ENCODE peak calls at places on chromosomes 5 and 9, in five cellular contexts. O is neural crest cell, D is HFF-Myc, X is esophagus squamous epithelium, K is GM20000. Q is an unnamed sample.

GRCh38 chr5:71924980-71925379 is 182.3 kb upstream of the MAP1B start:
- DNase-seq in K (no peak), O (no peak), X (no peak), D (no peak), Q (no peak)

GRCh38 chr5:13941468-13941867 is 3.0 kb downstream of the DNAH5 start:
- DNase-seq in K (no peak), X (no peak), D (no peak), O (no peak), Q (no peak)

GRCh38 chr9:129509508-129509907 is 111.4 kb downstream of the C9orf50 start:
- DNase-seq in X (no peak), K (no peak), D (peak; percentile 87), O (no peak), Q (peak; percentile 5)

GRCh38 chr9:131403493-131403773 is 9.5 kb downstream of the PRRC2B start:
- DNase-seq in K (no peak), X (no peak), D (no peak), O (no peak), Q (no peak)

GRCh38 chr9:136728548-136729123 is 14.1 kb downstream of the LCN10 start:
- DNase-seq in O (no peak), X (no peak), D (no peak), K (peak; percentile 64), Q (no peak)

GRCh38 chr9:89422151-89422918 is 75.6 kb downstream of the SEMA4D start:
- DNase-seq in O (no peak), D (no peak), X (no peak), K (no peak), Q (no peak)

GRCh38 chr5:140882591-140882899 is 621 bp downstream of the PCDHA13 start:
- DNase-seq in D (no peak), O (no peak), X (no peak), K (no peak), Q (no peak)

GRCh38 chr9:125323615-125324014 is 62.0 kb downstream of the GAPVD1 start:
- DNase-seq in X (no peak), K (no peak), D (no peak), O (no peak), Q (no peak)

GRCh38 chr9:134660407-134660806 is 18.8 kb downstream of the COL5A1 start:
- DNase-seq in X (no peak), D (no peak), O (no peak), K (no peak), Q (no peak)
- TF ChIP-seq CTCF in X (peak; percentile 18), D (peak; percentile 75), O (peak; percentile 66), K (no peak), Q (peak; percentile 80)

DNA sequence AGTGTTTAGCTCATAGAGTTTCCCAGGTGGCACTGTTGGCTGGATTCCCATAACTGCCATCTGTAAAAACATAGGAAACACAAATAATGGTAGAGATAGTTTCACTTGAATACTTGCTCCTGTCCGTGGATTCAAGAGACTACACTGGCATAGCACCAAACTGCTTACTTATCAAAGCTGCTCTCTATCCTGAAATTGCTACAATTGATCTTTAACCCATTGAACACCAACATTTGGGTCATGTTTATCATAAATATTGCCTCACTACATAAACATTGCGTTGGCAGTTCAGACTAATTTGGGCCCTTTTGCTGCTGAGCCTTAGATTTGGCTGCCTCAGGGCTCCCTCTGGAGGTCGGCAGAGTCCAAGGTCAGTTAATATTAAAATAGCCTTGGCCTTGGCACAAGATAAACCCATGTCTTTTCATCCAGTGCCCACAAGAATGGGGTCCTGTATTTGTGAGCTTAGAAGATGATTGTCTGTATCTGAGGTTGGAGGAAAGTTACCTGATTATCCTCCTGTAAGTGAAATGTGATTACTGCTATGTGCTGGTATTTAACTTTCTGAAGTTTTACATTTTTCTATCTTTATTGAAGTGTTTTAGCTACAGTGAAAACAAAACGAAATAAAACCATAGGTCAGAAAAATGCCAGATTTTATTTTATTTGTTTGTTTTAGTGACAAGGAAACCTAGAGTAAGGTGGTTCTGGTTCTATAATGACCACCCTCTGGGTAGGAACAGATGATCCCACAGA is 4.0 kb upstream of the RANBP3L start:
- DNase-seq in K (peak; percentile 27), D (no peak), O (peak; percentile 22), X (no peak), Q (no peak)
- TF ChIP-seq CTCF in K (peak; percentile 71), D (peak; percentile 73), O (peak; percentile 67), X (peak; percentile 21), Q (peak; percentile 97)

GRCh38 chr5:153707626-153708025 is 217.2 kb downstream of the GRIA1 start:
- DNase-seq in X (no peak), O (no peak), K (no peak), D (no peak), Q (no peak)

GRCh38 chr5:153714732-153715287 is 224.3 kb downstream of the GRIA1 start:
- DNase-seq in O (no peak), D (peak; percentile 9), K (no peak), X (no peak), Q (no peak)

GRCh38 chr5:153712946-153713345 is 222.5 kb downstream of the GRIA1 start:
- DNase-seq in X (no peak), D (no peak), K (no peak), O (no peak), Q (no peak)

GRCh38 chr5:153713913-153714312 is 223.4 kb downstream of the GRIA1 start:
- DNase-seq in D (no peak), X (no peak), O (no peak), K (no peak), Q (no peak)

DNA sequence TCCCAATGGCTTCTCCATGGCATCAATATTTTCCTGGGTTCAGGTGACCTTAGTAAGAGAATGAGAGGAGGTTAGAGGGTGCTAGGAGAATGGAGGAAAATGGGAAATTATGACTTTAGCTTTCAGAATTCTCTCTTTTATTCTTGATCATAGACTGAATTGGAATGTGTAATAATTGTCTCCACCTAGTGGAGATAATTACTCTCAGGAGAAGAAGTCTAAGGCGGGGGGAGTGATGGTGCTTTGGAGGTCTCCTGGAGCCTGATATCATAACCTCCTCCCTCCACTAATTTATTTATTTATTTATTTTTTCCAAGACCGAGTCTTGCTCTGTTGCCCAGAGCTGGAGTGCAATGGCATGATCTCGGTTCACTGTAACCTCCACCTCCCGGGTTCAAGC is 221.3 kb downstream of the GRIA1 start:
- DNase-seq in K (no peak), X (no peak), D (no peak), O (no peak), Q (no peak)
- TF ChIP-seq CTCF in K (no peak), X (no peak), D (no peak), O (no peak), Q (peak; percentile 68)

DNA sequence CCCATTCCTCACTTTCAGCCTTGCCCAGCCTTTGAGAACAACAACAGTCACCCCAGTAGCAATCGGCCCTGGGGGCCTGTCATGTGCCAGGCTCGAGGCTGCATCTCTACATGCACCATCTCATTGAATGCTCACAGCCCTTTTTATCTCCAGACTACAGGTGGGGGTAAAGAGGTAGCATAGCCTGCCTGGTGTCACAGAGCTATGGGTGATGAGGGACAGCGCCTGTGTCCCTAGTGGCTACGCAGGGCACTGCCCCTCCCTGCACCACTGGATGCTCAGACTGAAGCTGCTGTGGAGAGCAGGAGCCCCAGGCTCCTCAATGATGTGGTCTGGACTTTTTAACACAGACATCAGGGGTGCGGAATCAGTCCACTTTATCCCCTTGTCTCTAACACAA is 2.8 kb downstream of the CAMK2A start:
- DNase-seq in D (no peak), X (no peak), K (no peak), O (no peak), Q (peak; percentile 22)
- TF ChIP-seq CTCF in D (peak; percentile 34), X (peak; percentile 15), K (no peak), O (peak; percentile 60), Q (peak; percentile 40)

DNA sequence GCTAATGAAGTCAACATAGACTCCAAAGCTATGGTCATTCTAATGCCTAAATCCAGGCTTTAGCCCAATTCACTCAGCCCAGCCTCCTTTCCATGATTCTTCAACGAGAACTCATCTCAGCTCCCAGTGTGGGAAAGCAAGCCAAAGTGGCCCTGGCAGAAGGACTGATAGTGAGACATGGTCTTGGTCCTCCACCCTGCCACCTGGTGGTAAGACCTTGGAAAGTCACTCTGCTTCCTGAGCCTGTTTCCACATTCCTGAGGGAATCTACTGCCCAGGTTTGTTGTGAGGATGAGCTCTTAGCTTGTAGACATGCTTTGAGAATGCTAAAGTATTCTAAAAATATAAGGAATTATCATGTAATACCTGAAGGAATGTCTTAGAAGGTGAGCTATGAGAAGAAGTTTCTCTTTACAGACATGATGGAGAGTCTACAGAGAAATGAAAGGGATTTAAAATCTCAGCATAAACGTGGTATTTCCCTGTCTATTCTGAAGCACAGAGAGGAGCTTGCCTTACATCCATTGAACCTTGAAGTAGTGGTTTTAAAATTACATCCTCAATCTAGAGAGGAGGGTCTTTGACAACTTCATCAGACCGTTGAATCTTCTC is 173.5 kb downstream of the TRIM32 start:
- DNase-seq in O (peak; percentile 72), K (peak; percentile 65), X (no peak), D (peak; percentile 57), Q (no peak)
- TF ChIP-seq CTCF in O (peak; percentile 87), K (peak; percentile 40), X (peak; percentile 85), D (peak; percentile 83), Q (peak; percentile 92)

GRCh38 chr5:172334196-172334595 is 50.6 kb upstream of the UBTD2 start:
- DNase-seq in X (no peak), K (no peak), D (no peak), O (no peak), Q (no peak)
- TF ChIP-seq CTCF in X (no peak), K (no peak), D (peak; percentile 25), O (no peak), Q (peak; percentile 27)

GRCh38 chr5:156325671-156326070 is 1.3 kb upstream of the SGCD start:
- DNase-seq in X (no peak), D (no peak), K (no peak), O (no peak), Q (no peak)

GRCh38 chr5:156328766-156329165 is 1.8 kb downstream of the SGCD start:
- DNase-seq in O (no peak), K (no peak), D (no peak), X (no peak), Q (no peak)

GRCh38 chr5:156328176-156328575 is 1.2 kb downstream of the SGCD start:
- DNase-seq in K (no peak), D (no peak), X (no peak), O (no peak), Q (no peak)

GRCh38 chr5:156327306-156327705 is 342 bp downstream of the SGCD start:
- DNase-seq in K (no peak), O (no peak), X (no peak), D (no peak), Q (no peak)

DNA sequence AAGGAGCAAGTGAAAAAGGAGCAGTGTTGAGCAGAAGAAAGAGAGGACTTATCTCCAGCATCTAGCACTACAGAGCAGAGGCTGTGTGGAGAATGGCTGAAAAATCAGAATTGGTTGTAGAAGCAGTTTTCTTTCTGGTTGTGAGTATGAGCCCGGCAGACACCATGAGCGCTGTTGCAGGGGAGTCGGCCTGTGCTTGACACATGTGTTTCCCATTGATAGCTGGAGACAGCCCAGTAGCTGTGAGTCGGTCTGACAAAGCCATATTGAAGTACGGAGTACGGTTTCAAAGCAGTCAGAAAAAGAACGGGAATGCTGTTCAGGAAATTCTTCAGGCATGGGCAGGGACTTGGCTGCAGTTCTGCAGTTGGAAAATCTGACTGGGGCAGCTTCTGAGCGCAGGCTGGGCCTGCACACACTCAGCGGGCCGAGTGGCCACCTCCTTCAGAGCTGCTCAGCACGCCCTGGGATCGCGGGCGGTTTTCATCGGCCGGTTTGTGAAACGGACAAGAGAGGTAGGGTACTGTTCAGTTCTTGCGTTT is at the start of gene SGCD:
- DNase-seq in D (peak; percentile 88), K (no peak), X (no peak), O (no peak), Q (no peak)
- TF ChIP-seq CTCF in D (peak; percentile 18), K (no peak), X (no peak), O (no peak), Q (peak; percentile 55)

Q was measured in chondrocyte.